ENCODE peak calls at places on chromosome 9, in four cellular contexts. C is tibial nerve, R is T-helper 9 cell, H is hippocampal formation. T is an unnamed sample.

GRCh38 chr9:19485193-19485592 is 76.4 kb downstream of the ACER2 start:
- DNase-seq in C (no peak), R (no peak), H (no peak), T (no peak)

GRCh38 chr9:4832786-4833579 is 40.2 kb downstream of the RCL1 start:
- DNase-seq in C (no peak), R (no peak), H (no peak), T (peak; percentile 99)

GRCh38 chr9:106921989-106922388 is 59.0 kb downstream of the ZNF462 start:
- DNase-seq in C (no peak), R (no peak), H (no peak), T (no peak)

GRCh38 chr9:137021979-137022619 is 5.9 kb downstream of the ABCA2 start:
- DNase-seq in C (no peak), R (peak; percentile 64), H (peak; percentile 71), T (peak; percentile 89)

GRCh38 chr9:92725266-92725545 is 39.4 kb downstream of the BICD2 start:
- DNase-seq in C (no peak), R (no peak), H (no peak), T (no peak)

GRCh38 chr9:86321373-86321772 is 32.8 kb downstream of the TUT7 start:
- DNase-seq in C (no peak), R (no peak), H (no peak), T (no peak)

GRCh38 chr9:20504930-20505329 is 117.4 kb downstream of the MLLT3 start:
- DNase-seq in C (no peak), R (no peak), H (no peak), T (no peak)

GRCh38 chr9:84254972-84255371 is 85.6 kb downstream of the SLC28A3 start:
- DNase-seq in C (no peak), R (no peak), H (no peak), T (no peak)

GRCh38 chr9:132141948-132142594 is 19.8 kb upstream of the NTNG2 start:
- DNase-seq in C (no peak), R (no peak), H (no peak), T (no peak)

GRCh38 chr9:136821333-136822031 is 13.7 kb downstream of the RABL6 start:
- DNase-seq in C (no peak), R (no peak), H (no peak), T (peak; percentile 35)

GRCh38 chr9:26951794-26952193 is 4.4 kb upstream of the IFT74 start:
- DNase-seq in C (no peak), R (no peak), H (no peak), T (no peak)

GRCh38 chr9:85727500-85727899 is 14.3 kb downstream of the AGTPBP1 start:
- DNase-seq in C (no peak), R (no peak), H (no peak), T (no peak)

T was measured in dermis microvascular lymphatic vessel endothelial cell.